ENCODE peak calls at places on chromosomes 13 and 19, in six cellular contexts. C is colonic mucosa, G is heart right ventricle, V is uterus, P is left lung, Q is fibroblast of lung. Y is an unnamed sample. For H3K27me3, the result is how much of the 10 kb centered on the place peaks cover.

GRCh38 chr13:79382545-79383275 is 23.3 kb downstream of the RBM26 start:
- DNase-seq in G (no peak), C (no peak), V (no peak), Q (no peak), P (no peak), Y (no peak)

GRCh38 chr13:29429496-29429895 is 166.0 kb downstream of the SLC7A1 start:
- DNase-seq in G (no peak), Q (no peak), C (no peak), P (no peak), V (no peak), Y (no peak)

GRCh38 chr19:15622991-15623390 is 8.0 kb downstream of the CYP4F8 start:
- DNase-seq in V (no peak), G (no peak), C (peak), P (no peak), Q (no peak), Y (no peak)

GRCh38 chr19:35044317-35045117 is 3.0 kb downstream of the HPN start:
- DNase-seq in V (no peak), G (peak), P (peak), C (peak), Q (peak), Y (no peak)

GRCh38 chr19:51150627-51151026 is 8.5 kb downstream of the SIGLEC7 start:
- DNase-seq in P (no peak), C (no peak), Q (no peak), V (no peak), G (no peak), Y (no peak)

GRCh38 chr19:36115453-36116343 is at the start of gene TBCB:
- DNase-seq in V (peak), G (peak), Q (no peak), P (peak), C (peak), Y (no peak)

GRCh38 chr13:68380041-68380973 is 1150.2 kb upstream of the PCDH9 start:
- DNase-seq in Q (no peak), P (no peak), V (no peak), G (no peak), C (no peak), Y (no peak)

GRCh38 chr19:33684550-33685303 is 63.0 kb downstream of the CHST8 start:
- DNase-seq in C (no peak), P (peak), G (no peak), Q (no peak), V (no peak), Y (no peak)

GRCh38 chr13:79386125-79386822 is 19.8 kb downstream of the RBM26 start:
- DNase-seq in V (no peak), C (no peak), G (no peak), P (no peak), Q (peak), Y (no peak)

GRCh38 chr19:54803410-54803809 is at the start of gene KIR2DL4:
- DNase-seq in C (no peak), Q (no peak), G (no peak), P (no peak), V (no peak), Y (no peak)
- H3K27me3 ChIP-seq in C (under half), Q (under half), G (under half), P (under half), V (under half), Y (under half)

GRCh38 chr19:5719961-5720790 is at the start of the genes CATSPERD and LONP1:
- DNase-seq in P (peak), G (peak), C (peak), V (peak), Q (peak), Y (peak)

GRCh38 chr19:5717215-5717614 is 2.7 kb downstream of the LONP1 start:
- DNase-seq in C (no peak), V (no peak), G (no peak), P (peak), Q (no peak), Y (no peak)

GRCh38 chr19:5718579-5719273 is 1.2 kb downstream of the LONP1 start:
- DNase-seq in G (no peak), V (no peak), P (no peak), C (no peak), Q (peak), Y (peak)

GRCh38 chr19:5719274-5719960 is 529 bp downstream of the LONP1 start:
- DNase-seq in P (no peak), V (no peak), G (no peak), C (no peak), Q (peak), Y (no peak)

DNA sequence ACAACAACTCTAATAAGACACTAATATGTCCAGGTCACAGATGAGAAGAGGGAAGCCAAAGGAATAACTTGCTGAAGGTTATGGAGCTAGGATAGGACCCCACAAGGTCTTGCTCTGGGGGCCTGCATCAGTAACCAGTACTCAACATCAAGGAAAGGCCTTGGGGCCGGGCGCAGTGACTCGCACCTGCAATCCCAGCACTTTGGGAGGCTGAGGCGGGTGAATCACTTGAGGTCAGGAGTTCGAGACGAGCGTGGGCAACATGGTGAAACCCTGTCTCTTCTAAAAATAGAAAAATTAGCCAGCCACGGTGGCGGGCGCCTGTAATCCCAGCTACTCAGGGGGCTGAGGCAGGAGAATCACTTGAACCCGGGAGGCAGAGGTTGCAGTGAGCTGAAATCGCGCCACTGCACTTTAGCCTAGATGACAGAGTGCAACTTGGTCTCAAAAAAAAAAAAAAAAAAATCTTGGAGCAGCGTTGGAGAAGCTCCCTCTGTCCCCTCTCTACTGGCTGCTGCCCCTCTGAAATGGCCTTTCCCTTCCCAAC is 1.8 kb downstream of the LONP1 start:
- DNase-seq in G (no peak), V (no peak), Q (peak), C (no peak), P (peak), Y (peak)
- H3K27ac ChIP-seq in G (peak), V (no peak), Q (peak), C (no peak), P (no peak), Y (peak)

GRCh38 chr19:40600086-40600917 is 867 bp upstream of the LTBP4 start:
- DNase-seq in Q (no peak), G (peak), C (no peak), V (peak), P (peak), Y (no peak)
- H3K27me3 ChIP-seq in Q (under half), G (under half), C (under half), V (under half), P (half or more), Y (under half)

GRCh38 chr13:96982672-96983071 is 11.6 kb downstream of the OXGR1 start:
- DNase-seq in P (no peak), V (no peak), C (no peak), G (peak), Q (peak), Y (no peak)
- H3K27ac ChIP-seq in P (peak), V (peak), C (no peak), G (peak), Q (no peak), Y (no peak)

GRCh38 chr13:21868823-21869222 is 197.9 kb downstream of the FGF9 start:
- DNase-seq in G (no peak), V (no peak), Q (no peak), P (no peak), C (no peak), Y (no peak)
- H3K27me3 ChIP-seq in G (under half), V (under half), Q (under half), P (under half), C (under half), Y (under half)

GRCh38 chr19:2394669-2395292 is 32.6 kb downstream of the TIMM13 start:
- DNase-seq in P (no peak), C (peak), G (no peak), V (no peak), Q (no peak), Y (no peak)
- H3K27ac ChIP-seq in P (no peak), C (peak), G (peak), V (no peak), Q (no peak), Y (no peak)